ENCODE peak calls at places on chromosomes 12 and 14, in ten cellular contexts. G, J, Z, R, P, T, E, B, A and I are unnamed samples.

GRCh38 chr14:72476657-72477499 is 417.0 kb downstream of the DPF3 start:
- DNase-seq in G (peak), J (no peak), Z (no peak), R (no peak), P (peak), T (no peak), E (peak), B (no peak), A (peak), I (peak)

GRCh38 chr12:11067514-11067913 is 5.4 kb upstream of the TAS2R46 start:
- DNase-seq in G (no peak), J (no peak), Z (no peak), R (no peak), P (no peak), T (no peak), E (peak), B (no peak), A (no peak), I (no peak)

GRCh38 chr14:100679707-100680438 is 46.8 kb upstream of the DLK1 start:
- DNase-seq in G (no peak), J (no peak), Z (no peak), R (no peak), P (peak), T (no peak), E (peak), B (no peak), A (no peak), I (no peak)

GRCh38 chr14:72818998-72819397 is 74.9 kb downstream of the DPF3 start:
- DNase-seq in G (no peak), J (no peak), Z (no peak), R (no peak), P (no peak), T (no peak), E (no peak), B (no peak), A (no peak), I (no peak)

GRCh38 chr12:40104461-40105264 is 1.2 kb downstream of the SLC2A13 start:
- DNase-seq in G (no peak), J (no peak), Z (no peak), R (no peak), P (peak), T (no peak), E (no peak), B (peak), A (peak), I (no peak)

GRCh38 chr12:121626087-121626852 is at the start of gene ORAI1:
- DNase-seq in G (peak), J (peak), Z (peak), R (peak), P (peak), T (peak), E (peak), B (peak), A (peak), I (peak)

GRCh38 chr12:19437996-19438395 is 1.3 kb upstream of the AEBP2 start:
- DNase-seq in G (no peak), J (no peak), Z (no peak), R (no peak), P (no peak), T (no peak), E (no peak), B (no peak), A (no peak), I (no peak)

GRCh38 chr14:104086210-104086660 is 735 bp downstream of the ASPG start:
- DNase-seq in G (no peak), J (no peak), Z (no peak), R (peak), P (no peak), T (no peak), E (no peak), B (no peak), A (peak), I (no peak)

GRCh38 chr12:79725987-79726386 is 35.2 kb upstream of the PAWR start:
- DNase-seq in G (no peak), J (no peak), Z (no peak), R (no peak), P (peak), T (no peak), E (no peak), B (no peak), A (no peak), I (peak)

GRCh38 chr14:99004112-99004511 is 267.9 kb downstream of the BCL11B start:
- DNase-seq in G (no peak), J (no peak), Z (no peak), R (no peak), P (no peak), T (no peak), E (no peak), B (no peak), A (no peak), I (no peak)

GRCh38 chr14:82447586-82447985 is 913.9 kb upstream of the SEL1L start:
- DNase-seq in G (no peak), J (no peak), Z (no peak), R (peak), P (no peak), T (no peak), E (no peak), B (no peak), A (no peak), I (no peak)